ENCODE peak calls at places on chromosomes 6 and 20, in eight cellular contexts. Q is MM.1S, T is hepatocyte, W is GM23338, S is HCT116, I is PC-3, Z is OCI-LY7, Y is SK-N-SH. H is an unnamed sample.

GRCh38 chr20:63399596-63400375 is 38.6 kb upstream of the CHRNA4 start:
- DNase-seq in Q (no peak), S (no peak), I (no peak), Z (no peak), T (no peak), Y (no peak), W (no peak), H (no peak)

GRCh38 chr6:5112065-5112799 is 27.1 kb downstream of the PPP1R3G start:
- DNase-seq in Z (no peak), W (no peak), Y (no peak), S (peak), Q (no peak), I (peak), T (no peak), H (no peak)

GRCh38 chr6:100300221-100300736 is 164.4 kb downstream of the SIM1 start:
- DNase-seq in T (peak), Q (no peak), Y (no peak), W (no peak), Z (no peak), I (peak), S (peak), H (no peak)

GRCh38 chr6:32833599-32834155 is 4.9 kb downstream of the TAP2 start:
- DNase-seq in Q (no peak), S (no peak), T (no peak), I (no peak), Z (no peak), W (no peak), Y (no peak), H (no peak)

GRCh38 chr6:41723178-41723935 is 12.1 kb downstream of the TFEB start:
- DNase-seq in I (peak), W (peak), Y (no peak), T (peak), Q (no peak), Z (peak), S (no peak), H (no peak)

GRCh38 chr6:18247002-18247401 is 17.3 kb downstream of the DEK start:
- DNase-seq in Q (no peak), S (no peak), Y (no peak), T (no peak), I (no peak), Z (no peak), W (no peak), H (no peak)

GRCh38 chr6:16747232-16748027 is 13.8 kb downstream of the ATXN1 start:
- DNase-seq in T (peak), S (no peak), Y (no peak), W (no peak), Q (no peak), Z (no peak), I (peak), H (no peak)

GRCh38 chr20:34302312-34302722 is 838 bp downstream of the AHCY start:
- DNase-seq in W (peak), Q (peak), Z (no peak), T (peak), Y (no peak), I (peak), S (no peak), H (peak)

GRCh38 chr6:10451828-10452509 is 37.1 kb upstream of the TFAP2A start:
- DNase-seq in S (peak), W (peak), Y (no peak), I (peak), Z (no peak), Q (no peak), T (peak), H (no peak)

GRCh38 chr20:18137412-18138265 is at the start of the genes KAT14 and PET117:
- DNase-seq in Y (peak), T (peak), W (peak), Z (peak), I (peak), Q (peak), S (peak), H (peak)

GRCh38 chr6:94254689-94255088 is 835.3 kb upstream of the EPHA7 start:
- DNase-seq in Q (no peak), Y (no peak), S (no peak), T (no peak), I (peak), Z (no peak), W (peak), H (peak)
- TF ChIP-seq CTCF in Q (no peak), Y (peak), S (no peak), T (peak), I (peak), Z (no peak), W (peak), H (peak)

GRCh38 chr20:24316731-24317130 is 152.7 kb upstream of the SYNDIG1 start:
- DNase-seq in Q (peak), W (no peak), T (no peak), Y (no peak), Z (no peak), I (peak), S (no peak), H (no peak)

GRCh38 chr20:24318569-24319352 is 150.7 kb upstream of the SYNDIG1 start:
- DNase-seq in T (no peak), S (no peak), Z (no peak), Q (no peak), W (no peak), Y (no peak), I (no peak), H (no peak)

GRCh38 chr20:24317224-24317623 is 152.2 kb upstream of the SYNDIG1 start:
- DNase-seq in T (no peak), S (no peak), Q (peak), W (no peak), Y (no peak), Z (no peak), I (no peak), H (no peak)

GRCh38 chr20:24321939-24322338 is 147.5 kb upstream of the SYNDIG1 start:
- DNase-seq in I (no peak), S (no peak), Y (no peak), Z (no peak), T (no peak), W (no peak), Q (no peak), H (no peak)
- TF ChIP-seq EZH2phosphoT487 in I (no peak), S (no peak), Y (no peak), Z (no peak), T (no peak), W (no peak), Q (no peak), H (no peak)

DNA sequence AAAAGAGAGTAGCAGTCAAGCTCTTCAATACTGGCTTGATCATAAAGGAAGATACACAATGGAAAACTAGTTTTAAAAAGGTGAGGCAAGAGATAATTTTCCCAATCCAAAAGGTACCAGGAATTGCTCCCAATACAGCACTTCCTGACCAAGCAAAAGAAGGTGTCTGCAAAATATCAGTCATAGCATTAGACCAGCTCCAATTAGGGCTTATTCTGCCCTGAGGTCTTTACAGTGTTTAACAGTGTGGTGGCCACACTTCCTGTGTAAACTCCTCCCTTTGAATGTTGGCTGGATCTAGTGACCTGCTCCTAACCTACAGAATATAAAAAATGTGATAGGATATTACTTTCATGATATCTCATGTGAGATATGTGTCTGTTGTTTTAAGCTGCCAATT is 57.2 kb upstream of the BTN3A2 start:
- DNase-seq in T (no peak), I (peak), S (no peak), Z (no peak), Q (no peak), W (no peak), Y (no peak), H (no peak)
- TF ChIP-seq CTCF in T (no peak), I (no peak), S (no peak), Z (no peak), Q (no peak), W (no peak), Y (no peak), H (no peak)

DNA sequence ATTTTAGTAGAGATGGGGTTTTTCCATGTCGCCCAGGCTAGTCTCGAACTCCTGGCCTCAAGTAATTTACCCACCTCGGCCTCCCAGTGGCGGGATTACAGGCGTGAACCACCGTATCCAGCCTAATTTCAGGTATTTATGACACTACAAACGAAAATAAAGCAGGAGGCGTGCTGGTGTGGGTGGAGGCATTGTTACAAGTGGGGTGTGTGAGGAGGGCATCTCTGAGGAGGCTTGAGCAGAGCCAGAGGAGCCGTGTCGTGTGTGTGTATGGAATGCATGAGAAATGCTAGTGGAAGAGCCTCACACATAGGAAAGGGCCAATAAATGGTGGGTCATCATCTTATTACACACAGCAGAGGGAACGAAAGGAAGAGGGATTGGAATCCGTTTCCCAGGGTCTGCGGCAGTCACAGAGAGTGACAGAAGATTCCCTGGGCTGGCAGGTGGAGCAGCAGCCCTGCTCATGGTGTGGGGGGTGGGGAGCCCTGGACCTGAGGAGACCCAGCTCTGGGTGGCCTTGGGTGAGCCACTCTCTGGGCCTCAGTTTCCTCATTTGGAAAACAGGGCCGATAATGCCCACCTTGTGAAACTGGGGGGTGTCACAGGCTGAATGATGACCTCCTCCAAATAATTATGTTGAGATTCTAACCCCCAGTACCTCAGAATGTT is 17.2 kb upstream of the PEDS1 start:
- DNase-seq in I (no peak), T (no peak), Q (no peak), W (no peak), Z (no peak), S (no peak), Y (no peak), H (no peak)
- TF ChIP-seq EZH2phosphoT487 in I (no peak), T (no peak), Q (no peak), W (no peak), Z (no peak), S (no peak), Y (no peak), H (no peak)

GRCh38 chr20:23782366-23782983 is 31.7 kb upstream of the CST1 start:
- DNase-seq in Q (peak), S (no peak), Y (peak), I (peak), W (peak), T (peak), Z (peak), H (peak)
- TF ChIP-seq CTCF in Q (peak), S (peak), Y (peak), I (peak), W (peak), T (peak), Z (peak), H (peak)

GRCh38 chr6:34083227-34083889 is 62.5 kb downstream of the GRM4 start:
- DNase-seq in Y (no peak), S (no peak), Q (no peak), Z (no peak), T (no peak), W (no peak), I (no peak), H (no peak)
- TF ChIP-seq EZH2phosphoT487 in Y (no peak), S (no peak), Q (no peak), Z (no peak), T (no peak), W (no peak), I (no peak), H (no peak)

GRCh38 chr20:12207875-12208274 is 290.2 kb downstream of the BTBD3 start:
- DNase-seq in Z (peak), Y (peak), T (peak), S (peak), I (peak), W (peak), Q (peak), H (peak)
- TF ChIP-seq CTCF in Z (peak), Y (peak), T (peak), S (no peak), I (peak), W (peak), Q (peak), H (peak)

GRCh38 chr6:147283460-147283859 is 79.2 kb downstream of the STXBP5 start:
- DNase-seq in Y (no peak), Q (no peak), S (no peak), T (peak), I (peak), Z (no peak), W (no peak), H (no peak)
- TF ChIP-seq EZH2phosphoT487 in Y (no peak), Q (no peak), S (no peak), T (no peak), I (no peak), Z (no peak), W (no peak), H (no peak)

DNA sequence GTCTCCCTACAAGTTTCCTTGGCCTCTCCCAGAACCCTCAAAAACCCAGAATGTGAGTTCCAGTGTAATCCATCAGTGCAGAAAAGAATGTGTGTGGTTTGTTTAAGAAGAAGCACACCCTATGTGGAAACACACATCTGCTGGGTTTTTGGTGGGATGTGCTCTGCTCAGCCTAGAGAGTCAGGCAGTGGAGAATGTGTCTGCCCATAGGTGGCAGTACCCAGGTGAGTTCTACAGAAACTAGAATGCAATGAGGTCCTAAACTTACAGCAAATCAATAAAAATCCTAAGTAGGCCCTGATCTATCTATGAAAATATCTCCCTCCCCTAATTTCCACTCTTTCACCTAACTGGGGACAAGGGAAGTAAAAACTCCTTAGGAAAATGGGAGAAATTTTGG is 437.3 kb downstream of the DHX35 start:
- DNase-seq in T (no peak), S (no peak), W (peak), I (no peak), Q (no peak), Y (no peak), Z (no peak), H (no peak)
- TF ChIP-seq CTCF in T (no peak), S (no peak), W (peak), I (no peak), Q (no peak), Y (no peak), Z (peak), H (no peak)

H was measured in neural progenitor cell.